ENCODE peak calls at places on chromosomes 11 and 22, in nine cellular contexts. T, V, X, J, L, U, K, Y and Q are unnamed samples.

GRCh38 chr11:86108146-86108545 is 39.3 kb upstream of the PICALM start:
- DNase-seq in L (no peak), J (no peak), U (no peak), K (no peak), X (no peak), T (no peak), V (no peak), Y (no peak), Q (no peak)

GRCh38 chr11:125995313-125995712 is 49.5 kb downstream of the VSIG10L2 start:
- DNase-seq in K (no peak), T (no peak), X (no peak), L (no peak), V (no peak), U (no peak), Y (no peak), J (no peak), Q (no peak)

GRCh38 chr11:81725691-81726090 is 1008.0 kb downstream of the FAM181B start:
- DNase-seq in V (no peak), K (no peak), Y (no peak), X (no peak), T (no peak), U (no peak), L (no peak), J (no peak), Q (no peak)

GRCh38 chr11:47215366-47215925 is 672 bp downstream of the DDB2 start:
- DNase-seq in J (no peak), T (no peak), V (no peak), L (no peak), X (no peak), U (no peak), Y (no peak), K (no peak), Q (no peak)

GRCh38 chr22:46735747-46736608 is 2.1 kb downstream of the CERK start:
- DNase-seq in K (no peak), T (no peak), L (no peak), X (no peak), U (no peak), Y (no peak), J (no peak), V (peak; percentile 82), Q (no peak)

GRCh38 chr11:12906501-12906900 is 102.6 kb upstream of the RASSF10 start:
- DNase-seq in X (no peak), Y (no peak), T (no peak), J (no peak), L (no peak), U (no peak), V (no peak), K (no peak), Q (no peak)

GRCh38 chr22:36461665-36462474 is 19.6 kb downstream of the TXN2 start:
- DNase-seq in L (no peak), X (no peak), K (peak; percentile 75), U (no peak), Y (no peak), T (no peak), J (peak; percentile 88), V (peak; percentile 73), Q (no peak)

GRCh38 chr11:124829986-124830385 is 29.8 kb upstream of the MSANTD2 start:
- DNase-seq in U (no peak), V (no peak), L (no peak), K (no peak), J (no peak), Y (no peak), T (no peak), X (no peak), Q (no peak)

GRCh38 chr11:72670041-72670440 is 4.2 kb downstream of the PDE2A start:
- DNase-seq in Y (no peak), L (no peak), V (peak; percentile 77), J (no peak), U (no peak), K (no peak), X (no peak), T (no peak), Q (no peak)

GRCh38 chr22:43789452-43789851 is 22.7 kb downstream of the EFCAB6 start:
- DNase-seq in Y (no peak), L (no peak), T (no peak), J (no peak), K (peak; percentile 81), U (no peak), X (no peak), V (no peak), Q (peak; percentile 29)

GRCh38 chr11:114595571-114595970 is at the start of gene NXPE4:
- DNase-seq in V (no peak), J (no peak), T (no peak), Y (no peak), X (no peak), K (no peak), L (no peak), U (no peak), Q (peak; percentile 54)

GRCh38 chr22:45865561-45866397 is 111.2 kb downstream of the WNT7B start:
- DNase-seq in V (peak; percentile 84), J (no peak), L (no peak), T (no peak), K (no peak), U (no peak), X (no peak), Y (no peak), Q (no peak)

GRCh38 chr11:46640034-46640788 is 22.9 kb downstream of the ATG13 start:
- DNase-seq in Y (no peak), X (no peak), J (no peak), V (no peak), K (no peak), L (no peak), U (no peak), T (no peak), Q (no peak)

GRCh38 chr11:786235-787083 is 3.4 kb downstream of the CEND1 start:
- DNase-seq in U (peak; percentile 51), Y (no peak), L (no peak), T (no peak), V (no peak), X (no peak), J (no peak), K (no peak), Q (no peak)

GRCh38 chr11:117514256-117514655 is 186.6 kb downstream of the CEP164 start:
- DNase-seq in U (no peak), V (no peak), J (no peak), K (no peak), Y (no peak), T (no peak), X (no peak), L (no peak), Q (no peak)

GRCh38 chr11:11370263-11371060 is 17.4 kb upstream of the CSNK2A3 start:
- DNase-seq in J (no peak), V (no peak), U (no peak), Y (no peak), K (no peak), L (no peak), X (no peak), T (no peak), Q (no peak)

GRCh38 chr11:43955381-43956118 is 13.1 kb downstream of the C11orf96 start:
- DNase-seq in T (no peak), Y (no peak), U (no peak), J (no peak), X (no peak), L (no peak), K (peak; percentile 31), V (no peak), Q (no peak)

GRCh38 chr22:27228771-27229170 is 571.4 kb downstream of the MIAT start:
- DNase-seq in L (no peak), J (no peak), K (no peak), Y (no peak), U (no peak), T (no peak), V (no peak), X (no peak), Q (no peak)

GRCh38 chr11:66967670-66968425 is 7.3 kb upstream of the C11orf86 start:
- DNase-seq in X (no peak), T (no peak), L (no peak), K (peak; percentile 38), V (no peak), U (no peak), Y (no peak), J (no peak), Q (no peak)

GRCh38 chr11:110173775-110174644 is 80.8 kb downstream of the ZC3H12C start:
- DNase-seq in T (peak; percentile 34), V (peak; percentile 82), U (peak; percentile 70), Y (no peak), X (peak; percentile 38), J (no peak), L (peak; percentile 67), K (peak; percentile 57), Q (peak; percentile 79)

GRCh38 chr22:29475550-29475949 is 4.5 kb upstream of the NEFH start:
- DNase-seq in Y (no peak), T (no peak), X (no peak), J (no peak), L (no peak), K (no peak), U (no peak), V (no peak), Q (no peak)
- H3K27me3 ChIP-seq in Y (peaks cover 13% of the 10 kb centered on the region), T (peaks cover 12% of the 10 kb centered on the region), X (peaks cover 27% of the 10 kb centered on the region), J (no peaks in the 10 kb centered on the region), L (peaks cover 23% of the 10 kb centered on the region), K (peaks cover 14% of the 10 kb centered on the region), U (peaks cover 2% of the 10 kb centered on the region), V (peaks cover 26% of the 10 kb centered on the region), Q (peaks cover 48% of the 10 kb centered on the region)

GRCh38 chr11:20289732-20290131 is 73.8 kb upstream of the HTATIP2 start:
- DNase-seq in V (no peak), U (no peak), X (no peak), T (no peak), K (no peak), J (no peak), Y (no peak), L (no peak), Q (no peak)
- H3K27me3 ChIP-seq in V (no peaks in the 10 kb centered on the region), U (no peaks in the 10 kb centered on the region), X (no peaks in the 10 kb centered on the region), T (peaks cover 2% of the 10 kb centered on the region), K (no peaks in the 10 kb centered on the region), J (no peaks in the 10 kb centered on the region), Y (peaks cover 5% of the 10 kb centered on the region), L (no peaks in the 10 kb centered on the region), Q (peaks cover 4% of the 10 kb centered on the region)

DNA sequence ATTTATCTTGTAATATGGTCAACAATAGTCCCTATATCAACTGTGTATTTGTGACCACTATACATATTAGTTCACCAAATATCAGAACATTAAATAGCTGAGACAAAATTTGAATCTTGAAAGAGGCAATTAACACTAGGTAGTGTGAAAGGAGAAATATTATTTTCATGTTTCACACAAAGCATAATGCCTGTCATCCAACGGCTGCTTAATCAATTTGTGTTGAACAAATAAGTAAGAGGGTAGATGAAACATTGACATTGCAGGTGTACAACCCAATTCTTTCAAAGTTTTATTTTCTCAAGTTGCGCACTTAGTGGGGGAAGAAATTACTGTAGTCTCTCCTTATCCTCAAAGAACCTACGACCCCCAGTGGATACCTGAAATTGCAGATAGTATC is 3.4 kb upstream of the OR8I2 start:
- DNase-seq in U (no peak), J (no peak), L (no peak), K (no peak), V (no peak), T (no peak), Y (no peak), X (no peak), Q (no peak)
- H3K27me3 ChIP-seq in U (no peaks in the 10 kb centered on the region), J (no peaks in the 10 kb centered on the region), L (no peaks in the 10 kb centered on the region), K (no peaks in the 10 kb centered on the region), V (no peaks in the 10 kb centered on the region), T (no peaks in the 10 kb centered on the region), Y (no peaks in the 10 kb centered on the region), X (no peaks in the 10 kb centered on the region), Q (no peaks in the 10 kb centered on the region)

DNA sequence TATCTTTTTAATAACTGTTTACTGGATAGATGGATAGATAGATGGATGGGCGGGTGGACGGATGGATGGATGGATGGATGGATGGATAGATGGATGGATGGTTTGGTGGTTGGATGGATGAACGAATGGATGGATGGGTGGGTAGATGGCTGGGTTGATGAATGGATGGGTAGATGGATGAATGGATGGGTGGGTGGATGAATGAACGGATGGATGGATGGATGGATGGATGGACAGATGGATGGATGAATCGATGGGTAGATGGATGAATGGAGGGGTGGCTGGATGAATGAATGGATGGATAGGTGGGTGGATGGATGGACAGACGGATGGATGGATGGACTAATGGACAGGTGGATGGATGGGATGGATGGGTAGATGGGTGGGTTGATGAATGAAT is 13.8 kb upstream of the SLC22A12 start:
- DNase-seq in X (no peak), J (peak; percentile 34), T (no peak), V (no peak), L (no peak), K (no peak), Y (no peak), U (no peak), Q (no peak)
- H3K27me3 ChIP-seq in X (no peaks in the 10 kb centered on the region), J (no peaks in the 10 kb centered on the region), T (no peaks in the 10 kb centered on the region), V (no peaks in the 10 kb centered on the region), L (no peaks in the 10 kb centered on the region), K (no peaks in the 10 kb centered on the region), Y (no peaks in the 10 kb centered on the region), U (no peaks in the 10 kb centered on the region), Q (no peaks in the 10 kb centered on the region)